ENCODE peak calls at places on chromosomes 6 and 20, in ten cellular contexts. Q is hepatocyte, D is left ventricle myocardium inferior, E is OCI-LY7, L is GM23248, B is BJ, C is tibial artery, K is adipocyte, Z is bronchial epithelial cell, G is brain microvascular endothelial cell. J is an unnamed sample.

GRCh38 chr20:9397928-9398327 is 116.5 kb upstream of the LAMP5 start:
- DNase-seq in Q (no peak), D (no peak), E (peak), L (no peak), B (no peak), C (no peak), K (no peak), Z (no peak), G (no peak), J (no peak)

GRCh38 chr6:22821664-22822320 is 252.4 kb downstream of the HDGFL1 start:
- DNase-seq in Q (no peak), D (no peak), E (no peak), L (peak), B (no peak), C (no peak), K (peak), Z (no peak), G (peak), J (no peak)

GRCh38 chr6:43096451-43097097 is 20.5 kb downstream of the PTK7 start:
- DNase-seq in Q (peak), D (no peak), E (peak), L (peak), B (peak), C (no peak), K (peak), Z (peak), G (peak), J (no peak)

GRCh38 chr6:40324206-40324605 is 263.0 kb downstream of the LRFN2 start:
- DNase-seq in Q (no peak), D (no peak), E (no peak), L (no peak), B (no peak), C (no peak), K (no peak), Z (no peak), G (no peak), J (no peak)

GRCh38 chr6:47922391-47922790 is 140.6 kb downstream of the OPN5 start:
- DNase-seq in Q (no peak), D (no peak), E (no peak), L (no peak), B (no peak), C (no peak), K (no peak), Z (no peak), G (no peak), J (peak)

GRCh38 chr6:7787731-7788130 is 61.8 kb downstream of the BMP6 start:
- DNase-seq in Q (no peak), D (no peak), E (no peak), L (no peak), B (no peak), C (no peak), K (no peak), Z (no peak), G (no peak), J (no peak)

GRCh38 chr6:163750436-163751031 is 336.0 kb downstream of the QKI start:
- DNase-seq in Q (no peak), D (no peak), E (no peak), L (no peak), B (no peak), C (no peak), K (no peak), Z (peak), G (no peak), J (no peak)

GRCh38 chr6:89563866-89564265 is 74.7 kb downstream of the LYRM2 start:
- DNase-seq in Q (no peak), D (no peak), E (no peak), L (no peak), B (no peak), C (no peak), K (no peak), Z (no peak), G (no peak), J (no peak)

GRCh38 chr6:71289039-71289801 is 609 bp downstream of the OGFRL1 start:
- DNase-seq in Q (peak), D (peak), E (peak), L (peak), B (no peak), C (no peak), K (peak), Z (peak), G (no peak), J (no peak)

GRCh38 chr20:48266571-48266970 is 481.3 kb upstream of the SULF2 start:
- DNase-seq in Q (no peak), D (no peak), E (no peak), L (no peak), B (no peak), C (no peak), K (no peak), Z (no peak), G (no peak), J (no peak)

GRCh38 chr6:150203871-150204545 is 61.2 kb downstream of the PPP1R14C start:
- DNase-seq in Q (no peak), D (no peak), E (no peak), L (no peak), B (no peak), C (no peak), K (no peak), Z (no peak), G (no peak), J (no peak)

GRCh38 chr20:63176035-63176434 is 39.9 kb downstream of the YTHDF1 start:
- DNase-seq in Q (peak), D (no peak), E (no peak), L (peak), B (no peak), C (no peak), K (peak), Z (no peak), G (no peak), J (no peak)
- H3K4me3 ChIP-seq in Q (no peak), D (no peak), E (no peak), L (no peak), B (no peak), C (no peak), K (no peak), Z (no peak), G (no peak), J (no peak)

GRCh38 chr20:61744691-61745396 is 320.8 kb downstream of the TAF4 start:
- DNase-seq in Q (peak), D (no peak), E (no peak), L (peak), B (no peak), C (no peak), K (no peak), Z (peak), G (peak), J (no peak)

GRCh38 chr20:61746781-61747180 is 318.9 kb downstream of the TAF4 start:
- DNase-seq in Q (no peak), D (no peak), E (no peak), L (no peak), B (no peak), C (no peak), K (no peak), Z (no peak), G (no peak), J (no peak)

GRCh38 chr20:61745397-61746146 is 320.1 kb downstream of the TAF4 start:
- DNase-seq in Q (no peak), D (no peak), E (no peak), L (no peak), B (no peak), C (no peak), K (no peak), Z (no peak), G (no peak), J (no peak)

GRCh38 chr20:61748376-61748775 is 317.3 kb downstream of the TAF4 start:
- DNase-seq in Q (no peak), D (no peak), E (no peak), L (peak), B (no peak), C (no peak), K (no peak), Z (peak), G (no peak), J (no peak)

DNA sequence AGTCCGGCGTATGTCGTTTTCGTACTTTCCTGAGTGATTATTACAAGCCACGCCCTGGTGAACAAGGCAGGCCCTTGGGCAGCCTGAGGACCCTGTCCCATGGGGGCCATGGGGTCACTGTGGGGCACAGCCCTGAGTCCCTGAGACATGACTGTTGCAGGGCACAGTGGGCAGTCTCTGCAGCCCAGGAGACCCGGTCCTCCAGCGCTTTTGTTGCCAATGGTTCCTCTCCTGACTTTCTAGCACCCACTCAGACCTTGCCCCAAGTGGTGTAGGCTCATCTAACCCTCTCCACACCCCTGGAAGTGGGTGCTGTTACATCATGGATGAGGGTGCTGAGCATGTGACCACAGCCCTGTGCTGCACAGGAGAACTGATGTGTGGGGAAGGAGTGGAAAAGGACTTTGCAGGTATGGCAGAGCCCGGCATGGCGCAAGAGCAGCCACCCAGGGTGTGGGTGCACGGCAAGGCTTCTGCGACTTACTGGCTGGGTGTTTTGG is 319.5 kb downstream of the TAF4 start:
- DNase-seq in Q (no peak), D (no peak), E (no peak), L (no peak), B (no peak), C (no peak), K (no peak), Z (no peak), G (no peak), J (no peak)
- H3K4me3 ChIP-seq in Q (no peak), D (no peak), E (no peak), L (no peak), B (no peak), C (no peak), K (no peak), Z (no peak), G (no peak), J (no peak)

GRCh38 chr6:139922236-139922635 is 547.8 kb upstream of the CITED2 start:
- DNase-seq in Q (no peak), D (no peak), E (no peak), L (no peak), B (no peak), C (no peak), K (no peak), Z (no peak), G (no peak), J (no peak)

GRCh38 chr6:139920027-139920851 is 545.8 kb upstream of the CITED2 start:
- DNase-seq in Q (no peak), D (no peak), E (no peak), L (no peak), B (no peak), C (no peak), K (no peak), Z (no peak), G (no peak), J (no peak)

GRCh38 chr6:139917943-139918342 is 543.5 kb upstream of the CITED2 start:
- DNase-seq in Q (no peak), D (no peak), E (no peak), L (no peak), B (no peak), C (no peak), K (no peak), Z (no peak), G (no peak), J (no peak)

GRCh38 chr6:139914910-139915309 is 540.5 kb upstream of the CITED2 start:
- DNase-seq in Q (no peak), D (no peak), E (no peak), L (no peak), B (no peak), C (no peak), K (no peak), Z (no peak), G (no peak), J (no peak)

DNA sequence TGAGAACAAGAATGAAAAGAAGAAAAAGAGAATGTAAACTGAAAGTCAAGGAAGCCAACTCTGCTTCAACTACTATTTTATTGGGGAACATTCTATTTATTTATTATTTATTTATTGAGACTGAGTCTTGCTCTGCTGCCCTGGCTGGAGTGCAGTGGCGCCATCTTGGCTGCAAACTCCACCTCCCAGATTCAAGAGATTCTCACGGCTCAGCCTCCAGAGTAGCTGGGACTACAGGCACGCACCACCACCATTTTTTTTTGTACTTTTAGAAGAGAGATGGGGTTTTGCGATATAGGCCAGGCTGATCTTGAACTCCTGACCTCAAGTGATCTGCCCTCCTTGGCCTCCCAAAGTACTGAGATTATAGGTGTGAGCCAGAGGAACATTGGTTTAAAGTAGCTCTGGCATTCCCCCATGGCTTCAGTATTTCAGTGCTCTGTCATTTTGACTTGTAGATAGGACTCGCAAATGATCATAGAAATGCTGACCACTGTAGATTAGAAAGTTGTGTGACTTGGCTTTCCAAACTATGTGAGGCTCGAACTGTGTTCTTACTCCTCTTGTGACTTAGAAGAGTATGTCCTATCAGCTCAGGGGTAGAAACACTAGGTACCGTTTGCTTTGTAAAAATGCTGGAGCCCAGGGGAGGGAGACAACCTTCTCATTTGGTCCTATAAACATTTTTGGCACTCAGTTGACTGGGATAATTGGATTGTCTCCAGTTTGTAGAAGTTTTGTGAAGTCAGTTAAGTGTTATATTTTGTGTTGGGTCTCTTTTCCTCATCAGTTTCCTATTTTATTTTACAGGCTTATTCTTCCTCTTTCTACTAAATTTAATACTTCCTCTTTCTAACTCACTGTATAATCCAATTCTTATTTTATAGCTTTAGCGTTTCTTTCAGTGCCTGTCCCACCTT is 544.9 kb upstream of the CITED2 start:
- DNase-seq in Q (no peak), D (no peak), E (no peak), L (no peak), B (no peak), C (no peak), K (no peak), Z (no peak), G (no peak), J (no peak)
- H3K4me3 ChIP-seq in Q (no peak), D (no peak), E (no peak), L (no peak), B (no peak), C (no peak), K (no peak), Z (no peak), G (no peak), J (no peak)

GRCh38 chr20:22583773-22584629 is at the start of gene FOXA2:
- DNase-seq in Q (peak), D (no peak), E (no peak), L (no peak), B (no peak), C (no peak), K (no peak), Z (peak), G (no peak), J (no peak)

GRCh38 chr20:22584630-22584921 is 204 bp upstream of the FOXA2 start:
- DNase-seq in Q (peak), D (no peak), E (no peak), L (no peak), B (no peak), C (no peak), K (no peak), Z (peak), G (no peak), J (no peak)

GRCh38 chr20:22581437-22582385 is 2.7 kb downstream of the FOXA2 start:
- DNase-seq in Q (no peak), D (no peak), E (no peak), L (no peak), B (no peak), C (no peak), K (no peak), Z (no peak), G (no peak), J (no peak)

GRCh38 chr20:22582386-22582959 is 1.9 kb downstream of the FOXA2 start:
- DNase-seq in Q (no peak), D (no peak), E (no peak), L (no peak), B (no peak), C (no peak), K (no peak), Z (peak), G (no peak), J (no peak)

DNA sequence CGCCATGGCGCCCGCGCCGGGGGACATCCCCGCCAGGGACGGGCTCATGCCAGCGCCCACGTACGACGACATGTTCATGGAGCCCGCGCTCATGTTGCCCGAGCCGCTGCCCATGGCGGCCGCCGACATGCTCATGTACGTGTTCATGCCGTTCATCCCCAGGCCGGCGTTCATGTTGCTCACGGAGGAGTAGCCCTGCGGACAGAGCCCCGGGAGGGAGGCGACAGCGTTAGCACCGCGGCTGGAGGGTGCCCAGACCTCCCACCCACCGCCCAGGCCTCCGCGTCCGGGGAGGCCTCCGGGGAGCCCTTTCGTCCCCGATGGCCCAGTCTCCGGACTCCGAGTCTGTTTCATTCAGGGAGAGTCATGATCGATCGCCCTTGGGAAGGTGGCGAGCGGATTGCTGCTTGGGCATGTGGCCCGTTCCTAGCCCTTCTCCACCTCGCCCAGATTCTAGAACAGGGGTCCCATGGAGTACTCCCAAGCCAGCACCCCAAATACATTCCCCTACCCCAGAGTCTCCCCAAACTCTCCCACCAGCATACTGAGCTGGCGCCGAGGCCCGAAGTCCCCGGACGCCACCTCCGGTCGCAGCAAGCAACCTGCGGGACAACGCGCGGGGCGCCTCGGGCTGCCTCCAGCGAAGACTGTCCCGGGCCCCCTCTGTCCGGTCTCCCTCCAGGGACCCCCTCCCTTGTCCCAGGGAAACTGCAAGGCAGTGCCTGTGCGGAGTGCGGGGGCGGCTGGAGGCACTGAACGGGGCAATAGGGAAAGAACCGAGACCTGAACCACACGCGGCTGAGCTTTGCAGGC is 1.2 kb downstream of the FOXA2 start:
- DNase-seq in Q (peak), D (no peak), E (no peak), L (peak), B (no peak), C (no peak), K (no peak), Z (peak), G (no peak), J (no peak)
- H3K4me3 ChIP-seq in Q (peak), D (peak), E (no peak), L (no peak), B (no peak), C (peak), K (peak), Z (peak), G (no peak), J (no peak)

GRCh38 chr6:75202676-75203131 is 3.1 kb downstream of the COL12A1 start:
- DNase-seq in Q (no peak), D (no peak), E (no peak), L (peak), B (no peak), C (no peak), K (no peak), Z (no peak), G (no peak), J (no peak)

GRCh38 chr6:75204222-75204958 is 1.5 kb downstream of the COL12A1 start:
- DNase-seq in Q (peak), D (peak), E (no peak), L (peak), B (peak), C (peak), K (peak), Z (peak), G (peak), J (peak)

GRCh38 chr6:75201901-75202672 is 3.8 kb downstream of the COL12A1 start:
- DNase-seq in Q (peak), D (peak), E (no peak), L (peak), B (no peak), C (peak), K (peak), Z (no peak), G (peak), J (no peak)

GRCh38 chr6:75204959-75205775 is 686 bp downstream of the COL12A1 start:
- DNase-seq in Q (peak), D (no peak), E (no peak), L (peak), B (no peak), C (peak), K (peak), Z (peak), G (peak), J (no peak)

DNA sequence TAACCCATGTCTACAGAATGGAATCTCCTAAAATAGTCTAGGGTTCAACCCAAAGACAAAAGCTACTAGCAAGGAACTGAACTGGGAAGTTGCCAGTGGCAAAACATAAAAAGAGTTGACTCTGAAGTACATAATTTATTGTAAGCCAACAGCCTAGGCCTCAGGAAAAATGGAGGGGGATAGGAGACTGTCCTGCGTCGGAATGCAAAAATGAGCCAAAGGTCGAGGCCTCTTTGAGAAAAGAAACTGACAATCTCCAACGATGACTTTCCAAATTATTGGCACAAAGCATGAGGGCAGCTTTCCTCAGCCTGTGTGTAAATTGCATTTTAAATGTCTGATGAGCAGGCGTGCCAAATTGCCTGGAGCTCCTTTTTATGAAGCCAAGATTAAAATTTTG is 2.1 kb downstream of the COL12A1 start:
- DNase-seq in Q (no peak), D (no peak), E (no peak), L (peak), B (no peak), C (no peak), K (peak), Z (no peak), G (no peak), J (no peak)
- H3K4me3 ChIP-seq in Q (no peak), D (peak), E (no peak), L (peak), B (peak), C (peak), K (peak), Z (no peak), G (peak), J (peak)

GRCh38 chr20:41314386-41314785 is 3.1 kb downstream of the ZHX3 start:
- DNase-seq in Q (no peak), D (no peak), E (no peak), L (no peak), B (no peak), C (no peak), K (no peak), Z (no peak), G (no peak), J (no peak)

GRCh38 chr20:41318271-41318649 is 729 bp upstream of the ZHX3 start:
- DNase-seq in Q (peak), D (no peak), E (no peak), L (no peak), B (no peak), C (no peak), K (no peak), Z (peak), G (no peak), J (no peak)

GRCh38 chr20:41317536-41318270 is at the start of gene ZHX3:
- DNase-seq in Q (peak), D (peak), E (peak), L (peak), B (peak), C (peak), K (peak), Z (peak), G (peak), J (peak)

GRCh38 chr20:41316602-41317535 is 662 bp downstream of the ZHX3 start:
- DNase-seq in Q (peak), D (peak), E (peak), L (peak), B (no peak), C (peak), K (peak), Z (peak), G (peak), J (no peak)

DNA sequence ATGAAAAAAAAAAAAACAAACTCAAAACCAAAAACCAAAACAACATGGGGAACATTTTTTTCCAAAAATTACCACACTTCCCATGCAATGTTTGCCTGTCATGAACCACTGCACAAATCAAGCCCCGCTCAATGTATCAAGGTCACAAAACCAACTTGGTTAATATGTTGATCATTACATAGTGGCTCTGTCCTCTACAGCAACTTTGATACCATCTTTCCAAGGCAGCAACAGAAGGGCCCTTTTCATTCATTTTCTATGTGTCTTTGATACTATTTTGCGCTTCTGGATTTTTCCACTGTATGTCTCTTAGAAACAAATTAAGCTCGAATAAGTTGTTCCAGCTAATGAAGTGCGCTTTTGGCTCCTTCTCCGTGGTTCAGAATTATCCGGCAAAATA is 1.5 kb downstream of the ZHX3 start:
- DNase-seq in Q (no peak), D (no peak), E (no peak), L (peak), B (no peak), C (no peak), K (peak), Z (no peak), G (no peak), J (no peak)
- H3K4me3 ChIP-seq in Q (peak), D (peak), E (peak), L (peak), B (peak), C (peak), K (peak), Z (no peak), G (peak), J (peak)

J was measured in HFF-Myc.